ENCODE peak calls at places on chromosome 1, in seven cellular contexts. B, T, P, E, Q, Z and K are unnamed samples.

GRCh38 chr1:30955448-30956015 is 47.0 kb upstream of the SDC3 start:
- DNase-seq in B (no peak), T (no peak), P (peak; percentile 54), E (no peak), Q (no peak), Z (peak; percentile 35), K (no peak)

GRCh38 chr1:69915347-69915746 is 290.0 kb downstream of the LRRC40 start:
- DNase-seq in B (no peak), T (peak; percentile 2), P (peak; percentile 71), E (no peak), Q (peak; percentile 14), Z (no peak), K (no peak)

GRCh38 chr1:221315330-221315729 is 426.6 kb downstream of the DUSP10 start:
- DNase-seq in B (no peak), T (no peak), P (peak; percentile 41), E (no peak), Q (peak; percentile 70), Z (peak; percentile 58), K (peak; percentile 6)

GRCh38 chr1:82934069-82934468 is 1064.9 kb downstream of the TTLL7 start:
- DNase-seq in B (peak; percentile 33), T (no peak), P (no peak), E (no peak), Q (no peak), Z (no peak), K (no peak)

GRCh38 chr1:53091841-53092645 is 30.0 kb downstream of the PODN start:
- DNase-seq in B (no peak), T (no peak), P (peak; percentile 63), E (no peak), Q (no peak), Z (peak; percentile 27), K (no peak)

GRCh38 chr1:80533775-80534314 is 1266.9 kb upstream of the ADGRL2 start:
- DNase-seq in B (no peak), T (no peak), P (no peak), E (peak; percentile 52), Q (no peak), Z (no peak), K (no peak)

GRCh38 chr1:7253118-7253480 is 467.8 kb downstream of the CAMTA1 start:
- DNase-seq in B (no peak), T (no peak), P (no peak), E (no peak), Q (peak; percentile 23), Z (no peak), K (no peak)

GRCh38 chr1:12495725-12496124 is 122.3 kb downstream of the DHRS3 start:
- DNase-seq in B (peak; percentile 18), T (no peak), P (no peak), E (no peak), Q (no peak), Z (no peak), K (no peak)

GRCh38 chr1:89660086-89660946 is 27.4 kb downstream of the LRRC8C start:
- DNase-seq in B (no peak), T (no peak), P (no peak), E (no peak), Q (no peak), Z (no peak), K (no peak)

GRCh38 chr1:18606443-18607288 is 24.0 kb upstream of the PAX7 start:
- DNase-seq in B (no peak), T (no peak), P (no peak), E (no peak), Q (no peak), Z (no peak), K (no peak)

GRCh38 chr1:7408771-7409150 is 362.3 kb upstream of the VAMP3 start:
- DNase-seq in B (no peak), T (no peak), P (no peak), E (no peak), Q (no peak), Z (no peak), K (no peak)

GRCh38 chr1:221708076-221708571 is 33.8 kb downstream of the DUSP10 start:
- DNase-seq in B (peak; percentile 62), T (no peak), P (peak; percentile 55), E (no peak), Q (no peak), Z (no peak), K (no peak)

GRCh38 chr1:234933475-234933874 is 195.2 kb downstream of the TOMM20 start:
- DNase-seq in B (no peak), T (no peak), P (peak; percentile 70), E (no peak), Q (peak; percentile 76), Z (no peak), K (no peak)

GRCh38 chr1:1162597-1163537 is 10.8 kb upstream of the TTLL10 start:
- DNase-seq in B (no peak), T (no peak), P (no peak), E (no peak), Q (no peak), Z (no peak), K (no peak)

GRCh38 chr1:47830021-47830420 is 167.2 kb downstream of the TRABD2B start:
- DNase-seq in B (no peak), T (no peak), P (no peak), E (no peak), Q (no peak), Z (no peak), K (no peak)

GRCh38 chr1:235826102-235826854 is 40.4 kb downstream of the LYST start:
- DNase-seq in B (no peak), T (no peak), P (no peak), E (no peak), Q (no peak), Z (no peak), K (no peak)

GRCh38 chr1:81801032-81801833 is 499 bp downstream of the ADGRL2 start:
- DNase-seq in B (peak; percentile 74), T (peak; percentile 66), P (peak; percentile 94), E (peak; percentile 91), Q (peak; percentile 90), Z (peak; percentile 76), K (peak; percentile 65)

GRCh38 chr1:203906932-203907331 is 45.5 kb downstream of the SNRPE start:
- DNase-seq in B (no peak), T (peak; percentile 66), P (peak; percentile 88), E (no peak), Q (peak; percentile 84), Z (peak; percentile 80), K (peak; percentile 26)

GRCh38 chr1:100700586-100700985 is 19.0 kb upstream of the VCAM1 start:
- DNase-seq in B (no peak), T (no peak), P (no peak), E (no peak), Q (no peak), Z (no peak), K (no peak)

GRCh38 chr1:43893020-43893419 is 40.6 kb upstream of the ARTN start:
- DNase-seq in B (no peak), T (no peak), P (peak; percentile 43), E (no peak), Q (peak; percentile 13), Z (no peak), K (no peak)

GRCh38 chr1:118989006-118989736 is 1.0 kb upstream of the TBX15 start:
- DNase-seq in B (no peak), T (no peak), P (no peak), E (no peak), Q (no peak), Z (no peak), K (no peak)

GRCh38 chr1:186974774-186975181 is 146.0 kb downstream of the PLA2G4A start:
- DNase-seq in B (no peak), T (peak; percentile 88), P (peak; percentile 77), E (peak; percentile 88), Q (peak; percentile 93), Z (peak; percentile 94), K (no peak)

GRCh38 chr1:24112381-24113169 is 640 bp upstream of the MYOM3 start:
- DNase-seq in B (peak; percentile 45), T (peak; percentile 15), P (peak; percentile 72), E (peak; percentile 44), Q (peak; percentile 43), Z (peak; percentile 33), K (no peak)

GRCh38 chr1:20601123-20601825 is 12.4 kb downstream of the CDA start:
- DNase-seq in B (no peak), T (no peak), P (no peak), E (no peak), Q (peak; percentile 38), Z (no peak), K (no peak)

GRCh38 chr1:244151558-244151957 is 100.5 kb downstream of the ZBTB18 start:
- DNase-seq in B (no peak), T (no peak), P (no peak), E (no peak), Q (no peak), Z (no peak), K (no peak)

GRCh38 chr1:39395357-39395831 is 96.0 kb upstream of the BMP8A start:
- DNase-seq in B (no peak), T (peak; percentile 66), P (peak; percentile 78), E (no peak), Q (peak; percentile 85), Z (no peak), K (no peak)

GRCh38 chr1:194289569-194290266 is 1103.3 kb upstream of the B3GALT2 start:
- DNase-seq in B (no peak), T (no peak), P (no peak), E (no peak), Q (no peak), Z (no peak), K (no peak)

GRCh38 chr1:171666114-171666769 is 13.8 kb upstream of the MYOC start:
- DNase-seq in B (no peak), T (no peak), P (no peak), E (no peak), Q (no peak), Z (no peak), K (no peak)

GRCh38 chr1:30169269-30169668 is 554.1 kb downstream of the MATN1 start:
- DNase-seq in B (no peak), T (no peak), P (no peak), E (no peak), Q (no peak), Z (no peak), K (no peak)

GRCh38 chr1:36203554-36204346 is 20.5 kb upstream of the THRAP3 start:
- DNase-seq in B (no peak), T (no peak), P (peak; percentile 83), E (no peak), Q (peak; percentile 75), Z (no peak), K (no peak)

GRCh38 chr1:228046421-228047182 is 35.9 kb upstream of the ARF1 start:
- DNase-seq in B (no peak), T (no peak), P (no peak), E (no peak), Q (no peak), Z (no peak), K (no peak)